ENCODE peak calls at places on chromosomes 11 and 22, in nine cellular contexts. H is NCI-H2081; A is bronchial epithelial cell; U is effector CD8-positive, alpha-beta T cell; W is IMR-90; M is HuH-7.5; Q is M059J; I is activated CD4-positive, alpha-beta T cell treated with anti-CD3 and anti-CD28 coated beads for 48 hours; Y is lower lobe of right lung. D is an unnamed sample.

GRCh38 chr11:128621491-128622136 is 34.3 kb upstream of the ETS1 start:
- DNase-seq in U (no peak), Q (peak; percentile 63), A (peak; percentile 52), I (no peak), W (peak; percentile 98), M (no peak), Y (no peak), H (no peak), D (no peak)

GRCh38 chr22:29202231-29203192 is 3.2 kb upstream of the EMID1 start:
- DNase-seq in H (peak; percentile 52), I (peak; percentile 74), U (peak; percentile 8), Q (no peak), W (peak; percentile 55), A (peak; percentile 24), M (peak; percentile 92), Y (peak; percentile 67), D (peak; percentile 55)

GRCh38 chr11:13663631-13664071 is 4.8 kb upstream of the FAR1 start:
- DNase-seq in H (no peak), U (no peak), M (no peak), I (no peak), Q (peak; percentile 72), Y (no peak), A (peak; percentile 87), W (peak; percentile 41), D (no peak)

GRCh38 chr11:9990221-9990973 is 303.6 kb downstream of the SBF2 start:
- DNase-seq in H (no peak), U (no peak), I (no peak), M (no peak), A (peak; percentile 13), Y (no peak), W (peak; percentile 37), Q (peak; percentile 44), D (peak; percentile 17)

GRCh38 chr11:60923326-60923725 is 934 bp upstream of the TMEM132A start:
- DNase-seq in Y (no peak), A (no peak), W (no peak), H (no peak), Q (no peak), M (no peak), I (no peak), U (no peak), D (no peak)

GRCh38 chr11:81963018-81963417 is 770.6 kb downstream of the FAM181B start:
- DNase-seq in M (no peak), Q (no peak), Y (no peak), H (no peak), I (no peak), A (peak; percentile 33), W (no peak), U (no peak), D (no peak)

GRCh38 chr11:43968719-43969118 is 26.3 kb downstream of the C11orf96 start:
- DNase-seq in W (no peak), Q (no peak), I (no peak), H (no peak), U (no peak), M (no peak), Y (no peak), A (no peak), D (no peak)

GRCh38 chr11:12853652-12854296 is 155.3 kb upstream of the RASSF10 start:
- DNase-seq in Y (no peak), Q (no peak), H (no peak), A (peak; percentile 46), W (peak; percentile 64), U (no peak), M (no peak), I (no peak), D (peak; percentile 61)

GRCh38 chr22:19637405-19638281 is 76.7 kb upstream of the SEPTIN5 start:
- DNase-seq in U (no peak), Y (no peak), W (no peak), Q (no peak), A (no peak), H (no peak), M (no peak), I (no peak), D (no peak)

GRCh38 chr11:57150454-57150917 is 31.3 kb upstream of the LRRC55 start:
- DNase-seq in A (no peak), H (no peak), U (no peak), Y (no peak), W (peak; percentile 1), I (no peak), M (no peak), Q (peak; percentile 3), D (no peak)

GRCh38 chr11:13114566-13115465 is 105.7 kb downstream of the RASSF10 start:
- DNase-seq in Q (peak; percentile 53), I (no peak), M (peak; percentile 63), W (no peak), A (no peak), Y (peak; percentile 48), U (no peak), H (peak; percentile 90), D (peak; percentile 82)

GRCh38 chr11:83813296-83813695 is 527.1 kb upstream of the CCDC90B start:
- DNase-seq in U (no peak), Q (no peak), H (no peak), Y (no peak), M (no peak), W (peak; percentile 4), I (no peak), A (no peak), D (no peak)

GRCh38 chr11:77789731-77790476 is 30.6 kb downstream of the RSF1 start:
- DNase-seq in M (no peak), I (no peak), U (no peak), Q (no peak), W (no peak), A (no peak), Y (no peak), H (no peak), D (no peak)

GRCh38 chr11:117273550-117274289 is 17.4 kb upstream of the BACE1-AS start:
- DNase-seq in M (no peak), W (peak; percentile 92), H (no peak), Q (peak; percentile 91), Y (no peak), U (no peak), A (peak; percentile 49), I (no peak), D (no peak)

GRCh38 chr11:419248-420005 is 4.6 kb upstream of the SIGIRR start:
- DNase-seq in W (no peak), M (no peak), H (no peak), Y (peak; percentile 44), I (no peak), Q (no peak), A (no peak), U (no peak), D (no peak)

GRCh38 chr11:65983589-65983987 is 18.4 kb downstream of the EIF1AD start:
- DNase-seq in Y (no peak), W (no peak), U (no peak), A (no peak), M (no peak), I (no peak), H (no peak), Q (no peak), D (no peak)

GRCh38 chr22:35203583-35203982 is 53.7 kb upstream of the HMGXB4 start:
- DNase-seq in U (no peak), Q (no peak), A (no peak), W (no peak), I (no peak), Y (no peak), H (no peak), M (no peak), D (no peak)

GRCh38 chr22:37898441-37899181 is 7.5 kb upstream of the MICALL1 start:
- DNase-seq in A (peak; percentile 88), H (no peak), W (no peak), Y (peak; percentile 71), I (no peak), M (no peak), U (no peak), Q (peak; percentile 62), D (peak; percentile 32)

GRCh38 chr11:106012744-106013143 is 9.3 kb downstream of the MSANTD4 start:
- DNase-seq in U (no peak), M (no peak), I (no peak), W (peak; percentile 95), Q (peak; percentile 23), A (peak; percentile 66), Y (no peak), H (no peak), D (no peak)

GRCh38 chr11:128908391-128909246 is 17.5 kb downstream of the KCNJ5 start:
- DNase-seq in U (no peak), A (peak; percentile 87), M (no peak), W (peak; percentile 82), I (no peak), Y (peak; percentile 72), H (no peak), Q (peak; percentile 83), D (no peak)

GRCh38 chr11:87028688-87029087 is 9.0 kb upstream of the TMEM135 start:
- DNase-seq in Q (no peak), Y (no peak), M (no peak), W (no peak), A (peak; percentile 79), H (no peak), U (no peak), I (no peak), D (no peak)

GRCh38 chr11:67384851-67385366 is 6.9 kb upstream of the RAD9A start:
- DNase-seq in I (no peak), A (peak; percentile 79), W (peak; percentile 64), M (no peak), Q (peak; percentile 76), U (no peak), Y (no peak), H (peak; percentile 28), D (no peak)

GRCh38 chr22:24583221-24583971 is 9.5 kb downstream of the LRRC75B start:
- DNase-seq in Y (no peak), U (no peak), H (peak; percentile 70), M (no peak), Q (peak; percentile 57), A (no peak), W (peak; percentile 15), I (no peak), D (no peak)

GRCh38 chr22:46077669-46078099 is 72.6 kb upstream of the PPARA start:
- DNase-seq in A (no peak), W (no peak), Q (no peak), H (no peak), U (no peak), M (no peak), I (no peak), Y (peak; percentile 31), D (no peak)

GRCh38 chr11:31441296-31441695 is 68.1 kb downstream of the IMMP1L start:
- DNase-seq in M (no peak), Q (no peak), U (no peak), W (no peak), A (no peak), H (no peak), I (no peak), Y (no peak), D (no peak)

GRCh38 chr11:2778630-2779498 is 79.1 kb upstream of the KCNQ1OT1 start:
- DNase-seq in W (peak; percentile 63), I (peak; percentile 1), M (peak; percentile 62), A (peak; percentile 51), Q (peak; percentile 81), H (peak; percentile 42), U (no peak), Y (peak; percentile 84), D (peak; percentile 29)

GRCh38 chr11:11403763-11404725 is 51.0 kb upstream of the CSNK2A3 start:
- DNase-seq in Q (no peak), U (no peak), A (peak; percentile 59), W (peak; percentile 41), Y (peak; percentile 61), I (no peak), M (no peak), H (no peak), D (no peak)

D was measured in Caco-2.